ENCODE peak calls at places on chromosome 11, in four cellular contexts. One of them, this sample, is unnamed.

GRCh38 chr11:131079036-131079435 is 162.8 kb upstream of the SNX19 start:
- DNase-seq in upper lobe of right lung: no peak
- DNase-seq in NCI-H748 treated with DMSO at 0.1 percent for 48 hours: no peak
- DNase-seq in activated CD4-positive, CD25-positive, alpha-beta regulatory T cell: no peak
- DNase-seq in this sample: no peak

GRCh38 chr11:101456812-101457211 is 127.0 kb downstream of the TRPC6 start:
- DNase-seq in upper lobe of right lung: no peak
- DNase-seq in NCI-H748 treated with DMSO at 0.1 percent for 48 hours: peak; percentile 26
- DNase-seq in activated CD4-positive, CD25-positive, alpha-beta regulatory T cell: no peak
- DNase-seq in this sample: no peak

GRCh38 chr11:17173332-17173731 is 34.5 kb downstream of the PIK3C2A start:
- DNase-seq in activated CD4-positive, CD25-positive, alpha-beta regulatory T cell: no peak
- DNase-seq in upper lobe of right lung: no peak
- DNase-seq in NCI-H748 treated with DMSO at 0.1 percent for 48 hours: no peak
- DNase-seq in this sample: no peak

GRCh38 chr11:113192121-113192925 is 122.1 kb upstream of the TTC12 start:
- DNase-seq in activated CD4-positive, CD25-positive, alpha-beta regulatory T cell: no peak
- DNase-seq in NCI-H748 treated with DMSO at 0.1 percent for 48 hours: no peak
- DNase-seq in upper lobe of right lung: no peak
- DNase-seq in this sample: no peak

GRCh38 chr11:63614136-63614664 is at the start of gene PLAAT3:
- DNase-seq in NCI-H748 treated with DMSO at 0.1 percent for 48 hours: no peak
- DNase-seq in activated CD4-positive, CD25-positive, alpha-beta regulatory T cell: no peak
- DNase-seq in upper lobe of right lung: peak; percentile 94
- DNase-seq in this sample: no peak

GRCh38 chr11:80722616-80723015 is 1281.8 kb upstream of the TENM4 start:
- DNase-seq in activated CD4-positive, CD25-positive, alpha-beta regulatory T cell: no peak
- DNase-seq in upper lobe of right lung: no peak
- DNase-seq in NCI-H748 treated with DMSO at 0.1 percent for 48 hours: no peak
- DNase-seq in this sample: no peak

GRCh38 chr11:131491503-131491902 is 121.1 kb downstream of the NTM start:
- DNase-seq in NCI-H748 treated with DMSO at 0.1 percent for 48 hours: no peak
- DNase-seq in upper lobe of right lung: no peak
- DNase-seq in activated CD4-positive, CD25-positive, alpha-beta regulatory T cell: no peak
- DNase-seq in this sample: no peak

GRCh38 chr11:88651556-88651955 is 314.0 kb upstream of the CTSC start:
- DNase-seq in upper lobe of right lung: no peak
- DNase-seq in NCI-H748 treated with DMSO at 0.1 percent for 48 hours: no peak
- DNase-seq in activated CD4-positive, CD25-positive, alpha-beta regulatory T cell: no peak
- DNase-seq in this sample: no peak

GRCh38 chr11:125128450-125128849 is 17.0 kb upstream of the TMEM218 start:
- DNase-seq in activated CD4-positive, CD25-positive, alpha-beta regulatory T cell: no peak
- DNase-seq in upper lobe of right lung: no peak
- DNase-seq in NCI-H748 treated with DMSO at 0.1 percent for 48 hours: no peak
- DNase-seq in this sample: no peak

GRCh38 chr11:73236879-73237278 is 18.8 kb downstream of the P2RY2 start:
- DNase-seq in NCI-H748 treated with DMSO at 0.1 percent for 48 hours: no peak
- DNase-seq in activated CD4-positive, CD25-positive, alpha-beta regulatory T cell: peak; percentile 3
- DNase-seq in upper lobe of right lung: peak; percentile 68
- DNase-seq in this sample: no peak

GRCh38 chr11:123195182-123196059 is at the start of gene CLMP:
- DNase-seq in activated CD4-positive, CD25-positive, alpha-beta regulatory T cell: no peak
- DNase-seq in NCI-H748 treated with DMSO at 0.1 percent for 48 hours: no peak
- DNase-seq in upper lobe of right lung: peak; percentile 76
- DNase-seq in this sample: no peak

GRCh38 chr11:130451261-130452019 is 3.0 kb downstream of the ADAMTS15 start:
- DNase-seq in NCI-H748 treated with DMSO at 0.1 percent for 48 hours: no peak
- DNase-seq in activated CD4-positive, CD25-positive, alpha-beta regulatory T cell: no peak
- DNase-seq in upper lobe of right lung: no peak
- DNase-seq in this sample: no peak

This sample was measured in SK-N-MC.